ENCODE peak calls at places on chromosome 12, in ten cellular contexts. One of them, this sample, is unnamed.

GRCh38 chr12:57090924-57091632 is 2.2 kb downstream of the NAB2 start:
- DNase-seq in hepatocyte: no peak
- DNase-seq in tibial artery: peak; percentile 86
- DNase-seq in psoas muscle: no peak
- DNase-seq in uterus: no peak
- DNase-seq in aorta: peak; percentile 83
- DNase-seq in CD8-positive, alpha-beta T cell: no peak
- DNase-seq in prostate gland: no peak
- DNase-seq in body of pancreas: no peak
- DNase-seq in lung: no peak
- DNase-seq in this sample: no peak

GRCh38 chr12:91870872-91871707 is 274.6 kb downstream of the BTG1 start:
- DNase-seq in CD8-positive, alpha-beta T cell: no peak
- DNase-seq in aorta: no peak
- DNase-seq in uterus: no peak
- DNase-seq in prostate gland: no peak
- DNase-seq in tibial artery: no peak
- DNase-seq in hepatocyte: no peak
- DNase-seq in lung: no peak
- DNase-seq in body of pancreas: no peak
- DNase-seq in psoas muscle: no peak
- DNase-seq in this sample: no peak

GRCh38 chr12:20438307-20438779 is 70.0 kb downstream of the PDE3A start:
- DNase-seq in tibial artery: no peak
- DNase-seq in uterus: no peak
- DNase-seq in body of pancreas: no peak
- DNase-seq in hepatocyte: no peak
- DNase-seq in aorta: no peak
- DNase-seq in lung: no peak
- DNase-seq in prostate gland: no peak
- DNase-seq in psoas muscle: no peak
- DNase-seq in CD8-positive, alpha-beta T cell: no peak
- DNase-seq in this sample: no peak

GRCh38 chr12:114625294-114625851 is 58.6 kb downstream of the TBX3 start:
- DNase-seq in tibial artery: no peak
- DNase-seq in psoas muscle: no peak
- DNase-seq in body of pancreas: peak; percentile 30
- DNase-seq in lung: peak; percentile 32
- DNase-seq in hepatocyte: peak; percentile 87
- DNase-seq in uterus: peak; percentile 18
- DNase-seq in CD8-positive, alpha-beta T cell: no peak
- DNase-seq in prostate gland: peak; percentile 73
- DNase-seq in aorta: no peak
- DNase-seq in this sample: no peak

GRCh38 chr12:51020448-51021182 is 5.6 kb downstream of the SLC11A2 start:
- DNase-seq in prostate gland: no peak
- DNase-seq in CD8-positive, alpha-beta T cell: no peak
- DNase-seq in uterus: no peak
- DNase-seq in tibial artery: no peak
- DNase-seq in body of pancreas: no peak
- DNase-seq in aorta: no peak
- DNase-seq in hepatocyte: no peak
- DNase-seq in psoas muscle: no peak
- DNase-seq in lung: no peak
- DNase-seq in this sample: no peak

GRCh38 chr12:117367006-117367638 is 5.7 kb upstream of the NOS1 start:
- DNase-seq in aorta: no peak
- DNase-seq in tibial artery: peak; percentile 71
- DNase-seq in body of pancreas: peak; percentile 84
- DNase-seq in psoas muscle: peak; percentile 72
- DNase-seq in uterus: peak; percentile 24
- DNase-seq in lung: peak; percentile 75
- DNase-seq in hepatocyte: peak; percentile 91
- DNase-seq in prostate gland: peak; percentile 88
- DNase-seq in CD8-positive, alpha-beta T cell: no peak
- DNase-seq in this sample: no peak

GRCh38 chr12:88781909-88782308 is 201.6 kb upstream of the KITLG start:
- DNase-seq in hepatocyte: no peak
- DNase-seq in psoas muscle: no peak
- DNase-seq in lung: no peak
- DNase-seq in body of pancreas: no peak
- DNase-seq in CD8-positive, alpha-beta T cell: no peak
- DNase-seq in prostate gland: no peak
- DNase-seq in uterus: no peak
- DNase-seq in aorta: no peak
- DNase-seq in tibial artery: no peak
- DNase-seq in this sample: no peak

GRCh38 chr12:133057446-133057845 is 20.1 kb downstream of the ZNF84 start:
- DNase-seq in lung: no peak
- DNase-seq in prostate gland: no peak
- DNase-seq in body of pancreas: no peak
- DNase-seq in tibial artery: no peak
- DNase-seq in CD8-positive, alpha-beta T cell: no peak
- DNase-seq in psoas muscle: no peak
- DNase-seq in hepatocyte: no peak
- DNase-seq in uterus: no peak
- DNase-seq in aorta: no peak
- DNase-seq in this sample: no peak

GRCh38 chr12:726281-727140 is 25.9 kb upstream of the WNK1 start:
- DNase-seq in lung: no peak
- DNase-seq in psoas muscle: no peak
- DNase-seq in uterus: no peak
- DNase-seq in aorta: no peak
- DNase-seq in body of pancreas: no peak
- DNase-seq in prostate gland: no peak
- DNase-seq in hepatocyte: peak; percentile 62
- DNase-seq in tibial artery: no peak
- DNase-seq in CD8-positive, alpha-beta T cell: no peak
- DNase-seq in this sample: no peak

GRCh38 chr12:67651380-67651695 is 2.8 kb downstream of the DYRK2 start:
- DNase-seq in prostate gland: no peak
- DNase-seq in psoas muscle: no peak
- DNase-seq in hepatocyte: peak; percentile 23
- DNase-seq in tibial artery: no peak
- DNase-seq in aorta: no peak
- DNase-seq in lung: no peak
- DNase-seq in body of pancreas: no peak
- DNase-seq in CD8-positive, alpha-beta T cell: no peak
- DNase-seq in uterus: no peak
- DNase-seq in this sample: no peak

GRCh38 chr12:130161261-130162231 is 718 bp upstream of the FZD10 start:
- DNase-seq in lung: no peak
- DNase-seq in prostate gland: peak; percentile 57
- DNase-seq in psoas muscle: no peak
- DNase-seq in CD8-positive, alpha-beta T cell: no peak
- DNase-seq in body of pancreas: peak; percentile 37
- DNase-seq in tibial artery: peak; percentile 72
- DNase-seq in hepatocyte: peak; percentile 71
- DNase-seq in uterus: peak; percentile 46
- DNase-seq in aorta: peak; percentile 83
- DNase-seq in this sample: peak; percentile 55

GRCh38 chr12:54259194-54260011 is 20.5 kb downstream of the CBX5 start:
- DNase-seq in lung: peak; percentile 68
- DNase-seq in CD8-positive, alpha-beta T cell: peak; percentile 14
- DNase-seq in tibial artery: peak; percentile 87
- DNase-seq in hepatocyte: peak; percentile 95
- DNase-seq in psoas muscle: peak; percentile 74
- DNase-seq in uterus: peak; percentile 61
- DNase-seq in aorta: peak; percentile 89
- DNase-seq in prostate gland: peak; percentile 38
- DNase-seq in body of pancreas: peak; percentile 90
- DNase-seq in this sample: peak; percentile 84

DNA sequence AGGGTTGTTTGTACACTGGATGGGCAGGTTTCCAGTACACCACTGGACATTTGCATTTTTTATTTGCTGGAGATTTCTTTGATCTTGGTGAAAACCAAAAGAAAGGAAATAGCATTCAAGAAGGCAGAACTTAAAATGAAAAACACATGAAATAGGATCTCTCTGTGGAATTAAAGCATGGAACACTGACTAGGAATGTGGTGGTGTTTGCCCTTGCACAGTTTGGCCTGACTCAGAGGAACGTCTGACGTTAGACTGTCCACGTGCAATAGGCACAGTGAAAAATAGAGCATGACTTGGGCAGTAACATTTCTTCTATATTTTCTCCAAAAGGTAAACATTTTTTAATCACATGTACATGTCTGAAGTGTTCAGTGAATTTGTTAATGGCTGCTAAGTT is 474.1 kb upstream of the PRICKLE1 start:
- DNase-seq in CD8-positive, alpha-beta T cell: no peak
- DNase-seq in psoas muscle: peak; percentile 33
- DNase-seq in prostate gland: no peak
- DNase-seq in body of pancreas: no peak
- DNase-seq in tibial artery: no peak
- DNase-seq in hepatocyte: no peak
- DNase-seq in aorta: no peak
- DNase-seq in lung: no peak
- DNase-seq in uterus: no peak
- DNase-seq in this sample: no peak
- H3K27ac ChIP-seq in CD8-positive, alpha-beta T cell: no peak overlapping the region
- H3K27ac ChIP-seq in psoas muscle: no peak overlapping the region
- H3K27ac ChIP-seq in prostate gland: no peak overlapping the region
- H3K27ac ChIP-seq in body of pancreas: no peak overlapping the region
- H3K27ac ChIP-seq in tibial artery: no peak overlapping the region
- H3K27ac ChIP-seq in hepatocyte: peak overlapping the region; percentile 23
- H3K27ac ChIP-seq in aorta: no peak overlapping the region
- H3K27ac ChIP-seq in lung: no peak overlapping the region
- H3K27ac ChIP-seq in uterus: no peak overlapping the region
- H3K27ac ChIP-seq in this sample: no peak overlapping the region

DNA sequence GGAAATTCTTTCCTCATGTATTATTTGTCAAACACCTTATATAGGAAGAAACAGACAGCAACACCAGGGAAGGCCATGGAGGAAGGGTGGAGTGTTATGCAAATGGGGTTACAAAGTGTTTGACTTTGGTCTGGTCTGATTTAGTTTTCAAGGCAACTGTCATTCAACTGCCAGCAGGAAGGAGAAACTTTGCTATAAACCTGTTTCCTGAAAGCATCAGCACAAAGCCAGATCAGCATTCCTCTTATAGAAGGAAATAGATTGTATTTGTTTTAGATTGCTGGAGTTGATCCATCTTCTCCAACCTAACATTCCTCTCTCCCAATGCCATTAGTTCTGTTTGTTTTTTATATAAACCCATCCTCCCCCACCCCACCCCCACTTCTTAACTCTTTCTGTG is 65.7 kb downstream of the STAB2 start:
- DNase-seq in aorta: no peak
- DNase-seq in psoas muscle: no peak
- DNase-seq in lung: no peak
- DNase-seq in body of pancreas: no peak
- DNase-seq in prostate gland: no peak
- DNase-seq in hepatocyte: peak; percentile 24
- DNase-seq in tibial artery: no peak
- DNase-seq in uterus: no peak
- DNase-seq in CD8-positive, alpha-beta T cell: no peak
- DNase-seq in this sample: no peak
- H3K27ac ChIP-seq in aorta: no peak overlapping the region
- H3K27ac ChIP-seq in psoas muscle: no peak overlapping the region
- H3K27ac ChIP-seq in lung: no peak overlapping the region
- H3K27ac ChIP-seq in body of pancreas: no peak overlapping the region
- H3K27ac ChIP-seq in prostate gland: no peak overlapping the region
- H3K27ac ChIP-seq in hepatocyte: peak overlapping the region; percentile 41
- H3K27ac ChIP-seq in tibial artery: no peak overlapping the region
- H3K27ac ChIP-seq in uterus: no peak overlapping the region
- H3K27ac ChIP-seq in CD8-positive, alpha-beta T cell: no peak overlapping the region
- H3K27ac ChIP-seq in this sample: no peak overlapping the region

GRCh38 chr12:120726510-120726793 is 826 bp downstream of the ACADS start:
- DNase-seq in prostate gland: no peak
- DNase-seq in psoas muscle: no peak
- DNase-seq in body of pancreas: no peak
- DNase-seq in hepatocyte: no peak
- DNase-seq in tibial artery: no peak
- DNase-seq in aorta: peak; percentile 20
- DNase-seq in CD8-positive, alpha-beta T cell: no peak
- DNase-seq in uterus: no peak
- DNase-seq in lung: no peak
- DNase-seq in this sample: no peak

GRCh38 chr12:120725659-120726509 is at the start of gene ACADS:
- DNase-seq in prostate gland: peak; percentile 88
- DNase-seq in uterus: peak; percentile 87
- DNase-seq in aorta: peak; percentile 97
- DNase-seq in CD8-positive, alpha-beta T cell: peak; percentile 75
- DNase-seq in tibial artery: peak; percentile 92
- DNase-seq in psoas muscle: peak; percentile 96
- DNase-seq in lung: peak; percentile 90
- DNase-seq in body of pancreas: peak; percentile 93
- DNase-seq in hepatocyte: peak; percentile 96
- DNase-seq in this sample: peak; percentile 79

GRCh38 chr12:120725151-120725658 is 421 bp upstream of the ACADS start:
- DNase-seq in body of pancreas: no peak
- DNase-seq in prostate gland: no peak
- DNase-seq in lung: no peak
- DNase-seq in hepatocyte: no peak
- DNase-seq in uterus: no peak
- DNase-seq in psoas muscle: peak; percentile 49
- DNase-seq in tibial artery: no peak
- DNase-seq in aorta: peak; percentile 32
- DNase-seq in CD8-positive, alpha-beta T cell: no peak
- DNase-seq in this sample: no peak

GRCh38 chr12:120724720-120725119 is 906 bp upstream of the ACADS start:
- DNase-seq in psoas muscle: peak; percentile 35
- DNase-seq in hepatocyte: no peak
- DNase-seq in prostate gland: no peak
- DNase-seq in aorta: peak; percentile 49
- DNase-seq in body of pancreas: no peak
- DNase-seq in CD8-positive, alpha-beta T cell: no peak
- DNase-seq in lung: no peak
- DNase-seq in uterus: no peak
- DNase-seq in tibial artery: no peak
- DNase-seq in this sample: no peak

GRCh38 chr12:120726961-120727360 is 1.3 kb downstream of the ACADS start:
- DNase-seq in uterus: no peak
- DNase-seq in prostate gland: no peak
- DNase-seq in psoas muscle: peak; percentile 31
- DNase-seq in lung: no peak
- DNase-seq in aorta: peak; percentile 54
- DNase-seq in tibial artery: no peak
- DNase-seq in hepatocyte: no peak
- DNase-seq in body of pancreas: no peak
- DNase-seq in CD8-positive, alpha-beta T cell: no peak
- DNase-seq in this sample: no peak
- H3K27ac ChIP-seq in uterus: no peak overlapping the region
- H3K27ac ChIP-seq in prostate gland: no peak overlapping the region
- H3K27ac ChIP-seq in psoas muscle: peak overlapping the region; percentile 92
- H3K27ac ChIP-seq in lung: no peak overlapping the region
- H3K27ac ChIP-seq in aorta: no peak overlapping the region
- H3K27ac ChIP-seq in tibial artery: peak overlapping the region; percentile 82
- H3K27ac ChIP-seq in hepatocyte: no peak overlapping the region
- H3K27ac ChIP-seq in body of pancreas: no peak overlapping the region
- H3K27ac ChIP-seq in CD8-positive, alpha-beta T cell: no peak overlapping the region
- H3K27ac ChIP-seq in this sample: no peak overlapping the region

DNA sequence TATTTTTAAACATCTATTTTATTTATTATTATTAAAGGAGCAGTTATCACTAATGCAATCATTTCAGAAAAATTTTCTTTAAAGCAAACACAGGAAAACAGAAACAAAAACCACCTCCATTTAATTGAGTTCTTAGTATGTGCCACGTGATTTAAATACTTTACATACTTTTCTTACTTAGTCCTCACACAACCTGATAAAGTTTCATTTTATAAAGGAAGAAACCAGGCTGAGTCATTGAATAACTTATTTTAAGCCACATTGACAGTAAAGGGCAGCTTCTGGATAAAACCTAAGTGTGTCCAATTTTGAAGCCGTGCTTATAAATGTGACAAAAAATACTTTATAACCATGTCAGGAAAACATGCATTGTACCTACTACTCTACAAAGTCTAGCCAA is 57.1 kb upstream of the PCED1B start:
- DNase-seq in tibial artery: no peak
- DNase-seq in body of pancreas: no peak
- DNase-seq in CD8-positive, alpha-beta T cell: no peak
- DNase-seq in hepatocyte: no peak
- DNase-seq in uterus: no peak
- DNase-seq in psoas muscle: no peak
- DNase-seq in aorta: no peak
- DNase-seq in lung: no peak
- DNase-seq in prostate gland: no peak
- DNase-seq in this sample: no peak
- H3K27ac ChIP-seq in tibial artery: no peak overlapping the region
- H3K27ac ChIP-seq in body of pancreas: no peak overlapping the region
- H3K27ac ChIP-seq in CD8-positive, alpha-beta T cell: no peak overlapping the region
- H3K27ac ChIP-seq in hepatocyte: no peak overlapping the region
- H3K27ac ChIP-seq in uterus: no peak overlapping the region
- H3K27ac ChIP-seq in psoas muscle: no peak overlapping the region
- H3K27ac ChIP-seq in aorta: no peak overlapping the region
- H3K27ac ChIP-seq in lung: no peak overlapping the region
- H3K27ac ChIP-seq in prostate gland: no peak overlapping the region
- H3K27ac ChIP-seq in this sample: peak overlapping the region; percentile 84

This sample was measured in RWPE2.